ENCODE peak calls at places on chromosomes 4 and X, in five cellular contexts. A is HepG2, H is GM12878, Y is A549, F is upper lobe of left lung. G is an unnamed sample. For H3K4me1, the result is how much of the 10 kb centered on the place peaks cover.

GRCh38 chrX:108261541-108262218 is 170.1 kb downstream of the ATG4A start:
- ATAC-seq in F (no peak), Y (no peak), H (no peak), A (peak), G (no peak)

GRCh38 chr4:26717332-26717731 is 133.4 kb downstream of the TBC1D19 start:
- ATAC-seq in A (no peak), Y (no peak), F (no peak), H (no peak), G (no peak)

GRCh38 chr4:41644288-41644914 is 104.1 kb downstream of the PHOX2B start:
- ATAC-seq in F (peak), A (peak), Y (no peak), H (no peak), G (peak)

GRCh38 chr4:153943738-153944415 is 155.0 kb upstream of the SFRP2 start:
- ATAC-seq in A (no peak), H (no peak), F (no peak), Y (no peak), G (no peak)

GRCh38 chr4:118776166-118776954 is 59.6 kb downstream of the SEC24D start:
- ATAC-seq in H (no peak), A (no peak), Y (no peak), F (peak), G (no peak)

GRCh38 chrX:23662187-23662586 is 5.1 kb upstream of the PRDX4 start:
- ATAC-seq in A (no peak), H (peak), Y (no peak), F (no peak), G (no peak)

GRCh38 chr4:38207110-38207457 is 246.9 kb downstream of the PTTG2 start:
- ATAC-seq in H (no peak), Y (no peak), F (no peak), A (no peak), G (no peak)

GRCh38 chrX:119677654-119677981 is 15.3 kb downstream of the SEPTIN6 start:
- ATAC-seq in F (no peak), A (no peak), H (no peak), Y (no peak), G (no peak)

GRCh38 chrX:151970661-151971060 is 3.8 kb downstream of the GABRE start:
- ATAC-seq in Y (peak), A (peak), F (peak), H (no peak), G (peak)

GRCh38 chr4:7983296-7983695 is 43.6 kb upstream of the AFAP1 start:
- ATAC-seq in Y (no peak), H (no peak), A (no peak), F (no peak), G (no peak)

GRCh38 chr4:76611611-76612010 is 176.6 kb downstream of the SHROOM3 start:
- ATAC-seq in A (no peak), F (peak), Y (peak), H (no peak), G (peak)

GRCh38 chrX:102345916-102346315 is 93.9 kb downstream of the NXF2B start:
- ATAC-seq in H (peak), F (no peak), A (peak), Y (peak), G (no peak)

GRCh38 chr4:124278477-124278876 is 434.1 kb downstream of the ANKRD50 start:
- ATAC-seq in F (no peak), Y (no peak), H (no peak), A (no peak), G (no peak)

GRCh38 chr4:54006755-54007154 is 57.6 kb downstream of the CHIC2 start:
- ATAC-seq in A (peak), F (no peak), Y (no peak), H (no peak), G (no peak)

GRCh38 chr4:165403667-165404066 is 24.9 kb downstream of the CPE start:
- ATAC-seq in H (no peak), Y (no peak), A (peak), F (no peak), G (no peak)

GRCh38 chr4:55528495-55528894 is 18.2 kb downstream of the CLOCK start:
- ATAC-seq in Y (no peak), A (no peak), H (no peak), F (no peak), G (no peak)

GRCh38 chr4:183399166-183399565 is 45.3 kb upstream of the CDKN2AIP start:
- ATAC-seq in F (peak), H (peak), Y (peak), A (peak), G (no peak)

GRCh38 chr4:40963912-40964478 is 214.2 kb downstream of the NSUN7 start:
- ATAC-seq in H (no peak), Y (no peak), A (no peak), F (no peak), G (no peak)

GRCh38 chr4:57220734-57221133 is 110.5 kb upstream of the IGFBP7 start:
- ATAC-seq in F (no peak), Y (no peak), H (peak), A (no peak), G (no peak)

GRCh38 chr4:75028196-75028854 is 95.4 kb downstream of the PARM1 start:
- ATAC-seq in H (no peak), F (peak), A (no peak), Y (no peak), G (no peak)

GRCh38 chr4:61739899-61740298 is 539.8 kb downstream of the ADGRL3 start:
- ATAC-seq in Y (no peak), F (no peak), A (no peak), H (no peak), G (no peak)

DNA sequence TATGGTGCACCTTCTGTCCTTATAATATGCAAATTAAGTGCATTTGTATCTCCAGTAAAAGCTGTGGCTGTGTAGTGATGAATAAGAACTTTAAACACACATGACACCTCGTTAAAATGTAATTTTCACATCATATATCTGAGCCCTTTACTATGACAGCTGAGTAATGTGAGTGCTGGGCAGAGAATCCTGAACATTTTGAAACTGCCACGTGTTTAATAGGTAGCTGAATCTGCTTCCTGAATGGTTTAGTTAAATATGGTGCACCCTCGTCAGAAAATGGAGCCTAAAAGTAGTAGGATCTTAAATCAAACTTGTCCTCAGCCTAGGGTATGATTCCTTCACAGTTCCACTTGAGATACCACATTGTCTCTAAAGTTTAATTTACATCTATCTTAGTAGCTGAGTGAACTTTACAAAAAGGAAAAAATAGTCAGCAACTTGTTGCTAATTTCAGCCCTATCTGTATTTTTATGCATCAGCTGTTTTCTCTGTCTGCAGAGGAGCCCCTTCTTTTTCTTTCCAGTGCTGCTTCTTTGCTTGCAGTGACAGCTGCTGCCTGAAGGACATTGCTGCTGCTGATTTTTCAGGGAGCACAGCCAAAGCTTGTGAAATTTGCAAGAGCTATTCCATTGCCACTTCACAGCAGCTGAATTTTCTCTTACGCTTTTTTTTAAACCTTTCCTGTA is 541.0 kb downstream of the ADGRL3 start:
- ATAC-seq in H (no peak), F (no peak), A (no peak), Y (no peak), G (no peak)
- H3K4me1 ChIP-seq in H (under half), F (under half), A (under half), Y (under half), G (under half)

GRCh38 chr4:20895988-20896387 is 195.7 kb downstream of the PACRGL start:
- ATAC-seq in A (no peak), Y (no peak), F (no peak), H (no peak), G (no peak)

GRCh38 chr4:20889901-20890300 is 189.6 kb downstream of the PACRGL start:
- ATAC-seq in H (no peak), Y (no peak), F (no peak), A (no peak), G (no peak)

GRCh38 chr4:20890752-20891151 is 190.5 kb downstream of the PACRGL start:
- ATAC-seq in A (no peak), F (no peak), Y (no peak), H (no peak), G (no peak)

DNA sequence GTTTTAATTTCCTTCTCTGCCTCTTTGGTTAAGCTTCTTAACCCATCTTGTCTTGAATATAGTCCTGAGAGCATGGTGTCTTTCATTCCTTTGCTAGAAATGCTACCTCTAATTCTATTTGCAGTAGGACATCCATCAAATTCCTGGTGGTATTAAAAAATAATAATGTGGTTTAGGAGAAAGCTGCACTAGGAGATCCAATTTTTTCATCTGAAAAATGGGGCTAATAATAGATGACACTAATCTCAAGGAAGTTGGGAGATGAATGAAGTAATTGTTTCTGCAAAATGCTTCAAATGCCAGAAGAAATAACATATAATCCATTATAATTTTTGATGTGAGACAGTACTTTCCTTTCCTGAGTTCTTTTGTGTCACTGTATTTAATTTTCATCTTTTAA is 194.9 kb downstream of the PACRGL start:
- ATAC-seq in H (no peak), Y (no peak), A (no peak), F (no peak), G (no peak)
- TF ChIP-seq EP300 in H (no peak), Y (no peak), A (no peak), F (no peak), G (no peak)

DNA sequence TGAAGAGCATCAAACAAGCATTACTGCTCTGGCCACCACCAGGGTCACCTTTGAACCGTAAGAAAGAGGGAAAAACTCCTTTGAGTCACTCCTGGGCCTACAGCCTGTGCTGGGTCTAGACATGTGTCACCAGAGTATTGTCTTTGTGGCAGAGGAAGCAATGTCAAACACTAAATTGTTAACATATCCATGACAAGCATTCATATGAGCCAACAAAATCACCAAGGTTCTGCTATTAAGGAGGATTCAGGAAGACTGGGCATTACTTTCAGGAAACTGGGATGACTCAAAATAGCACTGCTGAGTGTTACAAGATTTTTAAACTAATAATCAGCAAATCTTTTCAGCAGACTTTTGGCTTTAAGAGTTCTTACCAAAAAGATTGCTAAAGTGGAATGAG is 28.1 kb downstream of the LGI2 start:
- ATAC-seq in A (no peak), Y (no peak), F (peak), H (no peak), G (peak)
- TF ChIP-seq CTCF in A (no peak), Y (no peak), F (no peak), H (no peak), G (peak)

DNA sequence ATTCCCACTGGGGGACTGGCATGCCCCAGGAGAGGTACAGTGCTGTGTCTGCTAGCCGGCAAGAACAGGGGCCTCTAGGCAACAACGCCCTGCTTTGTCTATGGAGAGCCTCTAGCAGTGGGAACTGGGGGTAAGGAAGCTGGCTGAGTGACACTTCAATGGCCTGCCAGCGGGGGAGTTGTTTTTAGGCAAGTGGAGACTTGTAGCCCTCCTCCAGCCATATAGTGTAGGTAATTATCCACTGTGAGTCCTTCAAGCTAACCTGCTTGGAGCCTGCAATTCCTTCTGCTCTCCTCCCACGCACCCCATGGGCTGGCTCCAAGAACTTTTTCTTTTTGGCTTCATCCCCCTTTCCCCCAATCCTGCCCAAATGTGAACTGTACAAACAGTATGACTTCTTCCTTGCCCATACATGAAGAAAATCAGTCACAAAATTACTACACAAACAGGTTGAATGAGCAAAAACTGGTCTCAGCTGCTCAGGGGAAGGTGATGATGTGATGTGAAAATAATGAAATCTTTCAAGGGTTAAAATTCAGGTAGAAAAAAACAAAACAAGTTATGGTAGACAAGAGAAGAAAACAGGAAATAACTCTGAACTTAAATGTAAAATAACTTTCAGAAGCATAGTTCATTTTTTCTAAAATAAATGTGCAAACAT is 33.1 kb downstream of the LEF1 start:
- ATAC-seq in H (peak), Y (no peak), F (peak), A (peak), G (no peak)
- H3K4me1 ChIP-seq in H (under half), Y (under half), F (under half), A (under half), G (under half)

GRCh38 chr4:3240936-3241522 is 7.9 kb upstream of the MSANTD1 start:
- ATAC-seq in F (no peak), H (no peak), Y (no peak), A (no peak), G (no peak)

GRCh38 chr4:3244002-3244401 is 5.0 kb upstream of the MSANTD1 start:
- ATAC-seq in A (no peak), F (no peak), Y (no peak), H (peak), G (no peak)

GRCh38 chr4:3243066-3243775 is 5.7 kb upstream of the MSANTD1 start:
- ATAC-seq in H (no peak), Y (no peak), A (no peak), F (no peak), G (no peak)

GRCh38 chr4:3239998-3240920 is 8.7 kb upstream of the MSANTD1 start:
- ATAC-seq in Y (peak), F (no peak), H (no peak), A (no peak), G (no peak)

DNA sequence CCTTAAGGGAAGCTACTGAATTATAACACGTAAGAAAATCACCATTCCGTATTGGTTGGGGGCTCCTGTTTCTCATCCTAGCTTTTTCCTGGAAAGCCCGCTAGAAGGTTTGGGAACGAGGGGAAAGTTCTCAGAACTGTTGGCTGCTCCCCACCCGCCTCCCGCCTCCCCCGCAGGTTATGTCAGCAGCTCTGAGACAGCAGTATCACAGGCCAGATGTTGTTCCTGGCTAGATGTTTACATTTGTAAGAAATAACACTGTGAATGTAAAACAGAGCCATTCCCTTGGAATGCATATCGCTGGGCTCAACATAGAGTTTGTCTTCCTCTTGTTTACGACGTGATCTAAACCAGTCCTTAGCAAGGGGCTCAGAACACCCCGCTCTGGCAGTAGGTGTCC is 7.1 kb upstream of the MSANTD1 start:
- ATAC-seq in Y (no peak), F (no peak), A (no peak), H (no peak), G (peak)
- TF ChIP-seq EP300 in Y (no peak), F (no peak), A (no peak), H (no peak), G (no peak)

GRCh38 chrX:5876984-5877655 is 351.5 kb downstream of the NLGN4X start:
- ATAC-seq in F (no peak), Y (no peak), A (no peak), H (peak), G (no peak)
- TF ChIP-seq CTCF in F (peak), Y (peak), A (peak), H (peak), G (no peak)

G was measured in gastroesophageal sphincter.